ENCODE peak calls at places on chromosome 2, in nine cellular contexts. R, F, O, N, I, B, V, E and K are unnamed samples.

GRCh38 chr2:209556354-209556961 is 132.6 kb downstream of the MAP2 start:
- DNase-seq in F (no peak), V (peak; percentile 52), I (peak; percentile 27), O (no peak), R (no peak), B (no peak), N (no peak), E (no peak), K (no peak)

GRCh38 chr2:66539452-66539851 is 104.5 kb downstream of the MEIS1 start:
- DNase-seq in R (no peak), B (no peak), F (no peak), O (no peak), N (no peak), I (no peak), V (no peak), E (no peak), K (no peak)

GRCh38 chr2:176652300-176653182 is 383.3 kb downstream of the MTX2 start:
- DNase-seq in O (no peak), R (no peak), I (peak; percentile 50), E (no peak), N (peak; percentile 27), F (no peak), B (no peak), V (peak; percentile 94), K (peak; percentile 40)

GRCh38 chr2:222982010-222982908 is 69.7 kb upstream of the KCNE4 start:
- DNase-seq in V (peak; percentile 45), E (no peak), N (no peak), R (peak; percentile 78), I (peak; percentile 93), B (peak; percentile 56), F (no peak), O (peak; percentile 72), K (no peak)

GRCh38 chr2:37688771-37689468 is 17.5 kb upstream of the CDC42EP3 start:
- DNase-seq in V (no peak), F (peak; percentile 50), E (no peak), O (no peak), N (no peak), I (peak; percentile 97), R (peak; percentile 80), B (no peak), K (no peak)

GRCh38 chr2:133569416-133569815 is 1.2 kb upstream of the NCKAP5 start:
- DNase-seq in O (no peak), E (no peak), R (no peak), V (no peak), I (no peak), F (no peak), N (no peak), B (no peak), K (no peak)

GRCh38 chr2:77579076-77579769 is 57.0 kb upstream of the LRRTM4 start:
- DNase-seq in E (no peak), R (no peak), V (no peak), I (no peak), B (no peak), O (no peak), F (no peak), N (no peak), K (no peak)

GRCh38 chr2:101349893-101350662 is 37.2 kb downstream of the CREG2 start:
- DNase-seq in B (no peak), O (no peak), N (no peak), I (no peak), F (no peak), V (no peak), E (no peak), R (no peak), K (no peak)

GRCh38 chr2:232515599-232515998 is 4.6 kb upstream of the PRSS56 start:
- DNase-seq in B (no peak), E (no peak), N (no peak), V (no peak), R (no peak), O (no peak), I (no peak), F (no peak), K (no peak)

GRCh38 chr2:12005886-12006681 is 259.7 kb downstream of the LPIN1 start:
- DNase-seq in N (peak; percentile 79), R (peak; percentile 63), V (peak; percentile 61), B (peak; percentile 74), E (peak; percentile 45), I (peak; percentile 84), F (peak; percentile 28), O (no peak), K (peak; percentile 66)

GRCh38 chr2:50347355-50348044 is 684.4 kb downstream of the NRXN1 start:
- DNase-seq in R (peak; percentile 83), B (no peak), O (no peak), V (no peak), I (peak; percentile 57), E (no peak), N (no peak), F (no peak), K (no peak)

GRCh38 chr2:234459401-234460009 is 37.4 kb downstream of the ARL4C start:
- DNase-seq in O (no peak), B (peak; percentile 21), I (no peak), E (no peak), V (no peak), R (no peak), N (peak; percentile 46), F (no peak), K (peak; percentile 56)

DNA sequence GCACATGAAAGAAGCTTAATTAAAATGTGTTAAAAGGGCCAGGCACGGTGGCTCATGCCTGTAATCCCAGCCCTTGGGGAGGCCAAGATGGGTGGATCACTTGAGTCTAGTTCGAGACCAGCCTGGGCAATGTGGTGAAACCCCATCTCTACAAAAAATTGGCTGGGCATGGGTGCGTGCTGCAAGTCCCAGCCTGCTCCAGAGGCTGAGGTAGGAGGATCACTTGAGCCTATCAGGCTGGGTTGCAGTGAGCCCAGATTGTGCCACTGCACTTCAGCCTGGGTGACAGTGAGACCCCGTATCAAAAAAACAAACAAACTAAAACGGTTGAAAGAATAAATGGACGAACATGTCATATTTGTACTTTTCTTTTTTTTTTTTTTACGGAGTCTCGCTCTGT is 26.0 kb downstream of the REL start:
- DNase-seq in F (no peak), N (no peak), B (no peak), I (no peak), O (no peak), V (no peak), R (no peak), E (no peak), K (no peak)
- H3K27ac ChIP-seq in F (no peak overlapping the region), N (no peak overlapping the region), B (no peak overlapping the region), I (no peak overlapping the region), O (no peak overlapping the region), V (no peak overlapping the region), R (no peak overlapping the region), E (no peak overlapping the region), K (no peak overlapping the region)

GRCh38 chr2:10192392-10192791 is 69.9 kb downstream of the RRM2 start:
- DNase-seq in B (no peak), O (no peak), V (no peak), I (no peak), E (no peak), R (no peak), F (no peak), N (no peak), K (no peak)

GRCh38 chr2:10190737-10191532 is 68.4 kb downstream of the RRM2 start:
- DNase-seq in B (no peak), I (no peak), V (no peak), E (no peak), R (no peak), O (no peak), F (no peak), N (no peak), K (no peak)

GRCh38 chr2:10190255-10190654 is 67.7 kb downstream of the RRM2 start:
- DNase-seq in I (no peak), F (no peak), R (no peak), V (no peak), E (no peak), N (no peak), B (no peak), O (no peak), K (no peak)

GRCh38 chr2:10193276-10193675 is 70.7 kb downstream of the RRM2 start:
- DNase-seq in N (no peak), V (no peak), F (no peak), R (no peak), B (no peak), I (no peak), E (no peak), O (no peak), K (no peak)

DNA sequence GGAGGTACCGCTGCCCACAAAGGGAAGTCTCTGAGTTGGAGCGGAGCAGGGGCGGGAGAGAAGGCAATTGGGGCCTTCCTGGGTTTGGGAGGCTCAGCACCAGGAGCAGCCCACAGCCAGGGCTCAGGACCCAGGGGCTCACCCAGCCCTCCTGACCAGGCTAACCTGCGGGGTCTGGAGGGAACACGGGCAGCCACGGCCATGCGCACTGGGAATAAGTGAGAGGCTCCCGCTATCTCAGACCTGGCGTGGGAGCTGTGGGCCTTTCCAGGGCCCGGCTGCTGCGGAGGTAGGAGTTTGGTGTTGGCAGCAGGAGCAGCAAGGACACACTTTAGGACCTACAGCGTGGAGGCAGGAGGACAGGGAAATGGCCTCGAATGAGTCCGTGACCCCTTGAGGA is 69.0 kb downstream of the RRM2 start:
- DNase-seq in E (no peak), V (no peak), B (no peak), O (no peak), I (no peak), F (no peak), N (no peak), R (no peak), K (no peak)
- H3K36me3 ChIP-seq in E (no peaks in the 10 kb centered on the region), V (no peaks in the 10 kb centered on the region), B (no peaks in the 10 kb centered on the region), O (no peaks in the 10 kb centered on the region), I (no peaks in the 10 kb centered on the region), F (no peaks in the 10 kb centered on the region), N (no peaks in the 10 kb centered on the region), R (no peaks in the 10 kb centered on the region), K (no peaks in the 10 kb centered on the region)

GRCh38 chr2:45612741-45613140 is 1.7 kb upstream of the SRBD1 start:
- DNase-seq in F (no peak), R (no peak), E (no peak), I (no peak), V (no peak), O (no peak), N (no peak), B (no peak), K (no peak)

GRCh38 chr2:45614871-45615270 is 3.8 kb upstream of the SRBD1 start:
- DNase-seq in N (no peak), I (no peak), O (no peak), F (no peak), B (no peak), V (no peak), R (no peak), E (no peak), K (no peak)

GRCh38 chr2:45614330-45614729 is 3.3 kb upstream of the SRBD1 start:
- DNase-seq in I (no peak), N (no peak), O (no peak), F (peak; percentile 32), E (no peak), V (no peak), R (no peak), B (no peak), K (no peak)

GRCh38 chr2:45617496-45617895 is 6.4 kb upstream of the SRBD1 start:
- DNase-seq in E (no peak), B (no peak), V (no peak), N (no peak), I (no peak), F (no peak), O (no peak), R (no peak), K (no peak)

GRCh38 chr2:45616663-45617411 is 5.8 kb upstream of the SRBD1 start:
- DNase-seq in B (no peak), I (no peak), V (no peak), F (no peak), N (no peak), E (no peak), R (no peak), O (no peak), K (no peak)
- H3K27ac ChIP-seq in B (no peak overlapping the region), I (no peak overlapping the region), V (no peak overlapping the region), F (no peak overlapping the region), N (no peak overlapping the region), E (no peak overlapping the region), R (no peak overlapping the region), O (no peak overlapping the region), K (no peak overlapping the region)

GRCh38 chr2:119372778-119373568 is 6.2 kb downstream of the DBI start:
- DNase-seq in F (no peak), B (no peak), E (no peak), O (no peak), R (peak; percentile 20), I (no peak), V (no peak), N (no peak), K (no peak)
- H3K36me3 ChIP-seq in F (no peaks in the 10 kb centered on the region), B (peaks cover 48% of the 10 kb centered on the region), E (peaks cover 37% of the 10 kb centered on the region), O (peaks cover 60% of the 10 kb centered on the region), R (peaks cover 55% of the 10 kb centered on the region), I (peaks cover 31% of the 10 kb centered on the region), V (peaks cover 49% of the 10 kb centered on the region), N (peaks cover 29% of the 10 kb centered on the region), K (peaks cover 23% of the 10 kb centered on the region)